ENCODE peak calls at places on chromosomes 1 and 21, in six cellular contexts. K is kidney epithelial cell, L is mesothelial cell of epicardium, Y is T-helper 1 cell, G is mammary epithelial cell, Q is HS-27A. U is an unnamed sample.

GRCh38 chr1:5509664-5510452 is 482.4 kb downstream of the NPHP4 start:
- DNase-seq in K (no peak), L (peak), Y (peak), G (peak), Q (no peak), U (peak)

GRCh38 chr1:204991342-204991844 is 51.6 kb upstream of the CNTN2 start:
- DNase-seq in K (no peak), L (no peak), Y (no peak), G (no peak), Q (no peak), U (no peak)

GRCh38 chr1:222104661-222105392 is 362.9 kb upstream of the DUSP10 start:
- DNase-seq in K (no peak), L (no peak), Y (no peak), G (no peak), Q (no peak), U (no peak)

GRCh38 chr1:182889997-182890396 is 50.9 kb downstream of the DHX9 start:
- DNase-seq in K (no peak), L (no peak), Y (no peak), G (no peak), Q (no peak), U (no peak)

GRCh38 chr1:160460683-160461287 is 60.4 kb downstream of the VANGL2 start:
- DNase-seq in K (no peak), L (no peak), Y (no peak), G (no peak), Q (no peak), U (no peak)

GRCh38 chr21:45617021-45617930 is 26.2 kb upstream of the PCBP3 start:
- DNase-seq in K (no peak), L (no peak), Y (no peak), G (no peak), Q (no peak), U (no peak)

GRCh38 chr1:53314606-53315005 is 13.3 kb downstream of the LRP8 start:
- DNase-seq in K (no peak), L (no peak), Y (no peak), G (no peak), Q (no peak), U (no peak)

GRCh38 chr1:243598433-243598832 is 251.6 kb downstream of the AKT3 start:
- DNase-seq in K (peak), L (no peak), Y (no peak), G (peak), Q (no peak), U (no peak)

GRCh38 chr1:79100385-79100784 is 93.9 kb upstream of the ADGRL4 start:
- DNase-seq in K (peak), L (no peak), Y (no peak), G (peak), Q (no peak), U (no peak)

GRCh38 chr1:54356680-54357147 is 49.5 kb downstream of the SSBP3 start:
- DNase-seq in K (no peak), L (no peak), Y (no peak), G (no peak), Q (no peak), U (no peak)

GRCh38 chr1:89524369-89525168 is at the start of gene LRRC8B:
- DNase-seq in K (no peak), L (peak), Y (peak), G (peak), Q (peak), U (peak)

GRCh38 chr1:58829861-58830260 is 46.0 kb upstream of the JUN start:
- DNase-seq in K (no peak), L (no peak), Y (no peak), G (no peak), Q (no peak), U (no peak)